ENCODE peak calls at places on chromosomes 2 and 18, in ten cellular contexts. One of them, this sample, is unnamed.

GRCh38 chr18:36680042-36680441 is 148.8 kb downstream of the TPGS2 start:
- DNase-seq in left kidney: no peak
- DNase-seq in adrenal gland: no peak
- DNase-seq in kidney tubule cell: peak
- DNase-seq in astrocyte of the spinal cord: no peak
- DNase-seq in COR-L47: no peak
- DNase-seq in DMS53: no peak
- DNase-seq in stromal cell of bone marrow: no peak
- DNase-seq in endothelial cell: no peak
- DNase-seq in activated CD8-positive, alpha-beta memory T cell treated with anti-CD3 and anti-CD28 coated beads for 24 hours: no peak
- DNase-seq in this sample: no peak

GRCh38 chr2:239279508-239280295 is 121.1 kb downstream of the HDAC4 start:
- DNase-seq in left kidney: no peak
- DNase-seq in adrenal gland: no peak
- DNase-seq in kidney tubule cell: no peak
- DNase-seq in COR-L47: no peak
- DNase-seq in astrocyte of the spinal cord: no peak
- DNase-seq in stromal cell of bone marrow: no peak
- DNase-seq in endothelial cell: no peak
- DNase-seq in activated CD8-positive, alpha-beta memory T cell treated with anti-CD3 and anti-CD28 coated beads for 24 hours: no peak
- DNase-seq in DMS53: no peak
- DNase-seq in this sample: no peak

GRCh38 chr2:52368141-52368540 is 1336.2 kb upstream of the NRXN1 start:
- DNase-seq in activated CD8-positive, alpha-beta memory T cell treated with anti-CD3 and anti-CD28 coated beads for 24 hours: no peak
- DNase-seq in astrocyte of the spinal cord: no peak
- DNase-seq in stromal cell of bone marrow: no peak
- DNase-seq in adrenal gland: no peak
- DNase-seq in left kidney: no peak
- DNase-seq in COR-L47: no peak
- DNase-seq in DMS53: no peak
- DNase-seq in kidney tubule cell: no peak
- DNase-seq in endothelial cell: no peak
- DNase-seq in this sample: no peak

GRCh38 chr18:59900222-59901128 is 679 bp downstream of the PMAIP1 start:
- DNase-seq in DMS53: peak
- DNase-seq in adrenal gland: no peak
- DNase-seq in activated CD8-positive, alpha-beta memory T cell treated with anti-CD3 and anti-CD28 coated beads for 24 hours: peak
- DNase-seq in left kidney: peak
- DNase-seq in kidney tubule cell: peak
- DNase-seq in COR-L47: peak
- DNase-seq in stromal cell of bone marrow: no peak
- DNase-seq in endothelial cell: peak
- DNase-seq in astrocyte of the spinal cord: peak
- DNase-seq in this sample: peak

GRCh38 chr2:85733121-85733960 is 20.4 kb upstream of the ATOH8 start:
- DNase-seq in adrenal gland: no peak
- DNase-seq in astrocyte of the spinal cord: no peak
- DNase-seq in endothelial cell: no peak
- DNase-seq in activated CD8-positive, alpha-beta memory T cell treated with anti-CD3 and anti-CD28 coated beads for 24 hours: no peak
- DNase-seq in kidney tubule cell: no peak
- DNase-seq in left kidney: peak
- DNase-seq in stromal cell of bone marrow: no peak
- DNase-seq in DMS53: peak
- DNase-seq in COR-L47: no peak
- DNase-seq in this sample: no peak

GRCh38 chr2:234394450-234394849 is 102.4 kb downstream of the ARL4C start:
- DNase-seq in astrocyte of the spinal cord: no peak
- DNase-seq in activated CD8-positive, alpha-beta memory T cell treated with anti-CD3 and anti-CD28 coated beads for 24 hours: no peak
- DNase-seq in stromal cell of bone marrow: no peak
- DNase-seq in DMS53: no peak
- DNase-seq in left kidney: no peak
- DNase-seq in COR-L47: no peak
- DNase-seq in adrenal gland: no peak
- DNase-seq in endothelial cell: no peak
- DNase-seq in kidney tubule cell: no peak
- DNase-seq in this sample: no peak

GRCh38 chr2:217555075-217555876 is 447.5 kb downstream of the TNS1 start:
- DNase-seq in endothelial cell: no peak
- DNase-seq in activated CD8-positive, alpha-beta memory T cell treated with anti-CD3 and anti-CD28 coated beads for 24 hours: no peak
- DNase-seq in astrocyte of the spinal cord: peak
- DNase-seq in DMS53: no peak
- DNase-seq in stromal cell of bone marrow: peak
- DNase-seq in COR-L47: no peak
- DNase-seq in kidney tubule cell: no peak
- DNase-seq in adrenal gland: peak
- DNase-seq in left kidney: peak
- DNase-seq in this sample: no peak

GRCh38 chr18:42183746-42184145 is 228.7 kb downstream of the PIK3C3 start:
- DNase-seq in left kidney: no peak
- DNase-seq in kidney tubule cell: peak
- DNase-seq in astrocyte of the spinal cord: peak
- DNase-seq in endothelial cell: no peak
- DNase-seq in stromal cell of bone marrow: peak
- DNase-seq in COR-L47: no peak
- DNase-seq in activated CD8-positive, alpha-beta memory T cell treated with anti-CD3 and anti-CD28 coated beads for 24 hours: no peak
- DNase-seq in adrenal gland: peak
- DNase-seq in DMS53: peak
- DNase-seq in this sample: no peak

GRCh38 chr2:203751886-203752285 is 45.4 kb downstream of the CD28 start:
- DNase-seq in left kidney: no peak
- DNase-seq in endothelial cell: no peak
- DNase-seq in DMS53: no peak
- DNase-seq in adrenal gland: no peak
- DNase-seq in kidney tubule cell: no peak
- DNase-seq in astrocyte of the spinal cord: peak
- DNase-seq in stromal cell of bone marrow: no peak
- DNase-seq in activated CD8-positive, alpha-beta memory T cell treated with anti-CD3 and anti-CD28 coated beads for 24 hours: no peak
- DNase-seq in COR-L47: no peak
- DNase-seq in this sample: no peak

GRCh38 chr2:20223345-20224190 is 1.4 kb downstream of the SDC1 start:
- DNase-seq in astrocyte of the spinal cord: peak
- DNase-seq in adrenal gland: peak
- DNase-seq in COR-L47: peak
- DNase-seq in DMS53: peak
- DNase-seq in endothelial cell: peak
- DNase-seq in left kidney: peak
- DNase-seq in activated CD8-positive, alpha-beta memory T cell treated with anti-CD3 and anti-CD28 coated beads for 24 hours: peak
- DNase-seq in stromal cell of bone marrow: no peak
- DNase-seq in kidney tubule cell: peak
- DNase-seq in this sample: peak

GRCh38 chr2:96909651-96910050 is 39.8 kb upstream of the SEMA4C start:
- DNase-seq in endothelial cell: no peak
- DNase-seq in DMS53: no peak
- DNase-seq in stromal cell of bone marrow: no peak
- DNase-seq in kidney tubule cell: no peak
- DNase-seq in adrenal gland: no peak
- DNase-seq in astrocyte of the spinal cord: no peak
- DNase-seq in COR-L47: no peak
- DNase-seq in left kidney: no peak
- DNase-seq in activated CD8-positive, alpha-beta memory T cell treated with anti-CD3 and anti-CD28 coated beads for 24 hours: no peak
- DNase-seq in this sample: no peak

GRCh38 chr2:86052265-86052664 is 53.4 kb downstream of the POLR1A start:
- DNase-seq in adrenal gland: no peak
- DNase-seq in endothelial cell: no peak
- DNase-seq in astrocyte of the spinal cord: no peak
- DNase-seq in COR-L47: no peak
- DNase-seq in stromal cell of bone marrow: no peak
- DNase-seq in kidney tubule cell: no peak
- DNase-seq in left kidney: no peak
- DNase-seq in activated CD8-positive, alpha-beta memory T cell treated with anti-CD3 and anti-CD28 coated beads for 24 hours: no peak
- DNase-seq in DMS53: no peak
- DNase-seq in this sample: no peak

GRCh38 chr2:177606636-177607035 is 214.1 kb downstream of the AGPS start:
- DNase-seq in adrenal gland: no peak
- DNase-seq in left kidney: peak
- DNase-seq in endothelial cell: no peak
- DNase-seq in kidney tubule cell: no peak
- DNase-seq in COR-L47: no peak
- DNase-seq in stromal cell of bone marrow: no peak
- DNase-seq in DMS53: no peak
- DNase-seq in activated CD8-positive, alpha-beta memory T cell treated with anti-CD3 and anti-CD28 coated beads for 24 hours: no peak
- DNase-seq in astrocyte of the spinal cord: peak
- DNase-seq in this sample: no peak